ENCODE peak calls at places on chromosome 10, in four cellular contexts. K is GM12865, I is AG04450, T is foreskin keratinocyte. E is an unnamed sample.
A peak's percentile ranks its signal among the peaks of the same experiment; 100 is the strongest.

GRCh38 chr10:70901276-70901878 is 13.0 kb upstream of the PCBD1 start:
- DNase-seq in K (no peak), I (no peak), T (no peak), E (no peak)

GRCh38 chr10:123926401-123927264 is 35.0 kb upstream of the CPXM2 start:
- DNase-seq in I (no peak), K (peak; percentile 42), T (peak; percentile 29), E (no peak)

GRCh38 chr10:13219685-13220670 is 14.2 kb downstream of the UCMA start:
- DNase-seq in I (no peak), K (peak; percentile 52), T (peak; percentile 1), E (no peak)

GRCh38 chr10:13340068-13340467 is 8.0 kb downstream of the SEPHS1 start:
- DNase-seq in I (no peak), T (no peak), K (no peak), E (no peak)

GRCh38 chr10:70680899-70681730 is 8.8 kb downstream of the ADAMTS14 start:
- DNase-seq in T (no peak), K (no peak), I (no peak), E (no peak)

GRCh38 chr10:77286851-77287250 is 350.8 kb downstream of the KCNMA1 start:
- DNase-seq in T (no peak), K (no peak), I (no peak), E (no peak)

GRCh38 chr10:11631291-11631690 is 19.8 kb upstream of the USP6NL start:
- DNase-seq in K (no peak), I (no peak), T (no peak), E (no peak)

GRCh38 chr10:119516381-119517234 is 25.9 kb downstream of the RGS10 start:
- DNase-seq in T (peak; percentile 60), K (peak; percentile 92), I (no peak), E (peak; percentile 66)

GRCh38 chr10:110502072-110502845 is 4.6 kb downstream of the DUSP5 start:
- DNase-seq in I (no peak), T (no peak), K (peak; percentile 51), E (no peak)

GRCh38 chr10:78830062-78830974 is 238.4 kb upstream of the ZMIZ1 start:
- DNase-seq in T (no peak), I (peak; percentile 11), K (no peak), E (no peak)

GRCh38 chr10:78165617-78166016 is 132.0 kb downstream of the RPS24 start:
- DNase-seq in I (no peak), K (no peak), T (no peak), E (no peak)

GRCh38 chr10:119611433-119611832 is 14.7 kb upstream of the TIAL1 start:
- DNase-seq in I (no peak), K (no peak), T (no peak), E (no peak)

GRCh38 chr10:110225756-110226554 is 18.6 kb downstream of the MXI1 start:
- DNase-seq in K (peak; percentile 94), I (peak; percentile 88), T (peak; percentile 78), E (peak; percentile 83)

GRCh38 chr10:104614245-104614831 is 26.8 kb upstream of the SORCS3 start:
- DNase-seq in T (no peak), K (peak; percentile 43), I (no peak), E (no peak)

GRCh38 chr10:45404087-45404769 is 30.2 kb downstream of the ALOX5 start:
- DNase-seq in T (no peak), I (no peak), K (no peak), E (peak; percentile 85)

GRCh38 chr10:48448796-48449195 is 142.3 kb downstream of the MAPK8 start:
- DNase-seq in I (no peak), K (no peak), T (no peak), E (no peak)

GRCh38 chr10:57696641-57697040 is 571.1 kb downstream of the IPMK start:
- DNase-seq in I (no peak), T (peak; percentile 82), K (no peak), E (no peak)

GRCh38 chr10:3737811-3738311 is 47.1 kb downstream of the KLF6 start:
- DNase-seq in T (no peak), I (no peak), K (no peak), E (no peak)

GRCh38 chr10:33859319-33860022 is 525.0 kb upstream of the NRP1 start:
- DNase-seq in I (no peak), K (no peak), T (no peak), E (no peak)

GRCh38 chr10:13839430-13839986 is 252.7 kb downstream of the PRPF18 start:
- DNase-seq in I (peak; percentile 74), K (no peak), T (peak; percentile 22), E (no peak)

GRCh38 chr10:35172574-35172973 is 45.9 kb downstream of the CREM start:
- DNase-seq in K (no peak), T (no peak), I (no peak), E (no peak)

GRCh38 chr10:34814228-34815173 is 595 bp downstream of the PARD3 start:
- DNase-seq in K (no peak), T (no peak), I (no peak), E (no peak)

GRCh38 chr10:75247797-75248196 is 12.0 kb upstream of the COMTD1 start:
- DNase-seq in K (no peak), I (no peak), T (no peak), E (no peak)

GRCh38 chr10:96991313-96991841 is 159.3 kb downstream of the LCOR start:
- DNase-seq in T (peak; percentile 56), K (peak; percentile 86), I (peak; percentile 64), E (no peak)

GRCh38 chr10:58512470-58513188 is at the start of gene BICC1:
- DNase-seq in T (no peak), K (no peak), I (no peak), E (no peak)

GRCh38 chr10:8034666-8035640 is 19.5 kb upstream of the GATA3 start:
- DNase-seq in K (no peak), I (no peak), T (no peak), E (no peak)

GRCh38 chr10:4407783-4408182 is 418.2 kb upstream of the AKR1E2 start:
- DNase-seq in K (no peak), T (peak; percentile 71), I (no peak), E (no peak)

GRCh38 chr10:103507235-103508191 is 14.0 kb downstream of the NEURL1 start:
- DNase-seq in T (no peak), K (no peak), I (no peak), E (no peak)

GRCh38 chr10:3781458-3782098 is 3.4 kb downstream of the KLF6 start:
- DNase-seq in K (peak; percentile 70), T (no peak), I (no peak), E (peak; percentile 53)

GRCh38 chr10:117165557-117166419 is 27.7 kb upstream of the VAX1 start:
- DNase-seq in K (no peak), T (no peak), I (no peak), E (no peak)

GRCh38 chr10:3020311-3020710 is 47.0 kb upstream of the PFKP start:
- DNase-seq in K (no peak), I (no peak), T (no peak), E (no peak)

GRCh38 chr10:28089467-28089866 is 90.6 kb upstream of the ODAD2 start:
- DNase-seq in I (peak; percentile 42), K (no peak), T (peak; percentile 68), E (no peak)

GRCh38 chr10:123496996-123497660 is 169.0 kb upstream of the GPR26 start:
- DNase-seq in K (no peak), I (no peak), T (no peak), E (no peak)

GRCh38 chr10:117980755-117981525 is 65.8 kb downstream of the RAB11FIP2 start:
- DNase-seq in T (no peak), K (no peak), I (no peak), E (no peak)

GRCh38 chr10:77165445-77166316 is 471.9 kb downstream of the KCNMA1 start:
- DNase-seq in K (peak; percentile 48), T (no peak), I (no peak), E (no peak)

GRCh38 chr10:34655286-34656170 is 159.6 kb downstream of the PARD3 start:
- DNase-seq in T (no peak), I (peak; percentile 39), K (peak; percentile 66), E (no peak)

GRCh38 chr10:90587561-90587960 is 270.3 kb downstream of the HTR7 start:
- DNase-seq in I (no peak), T (no peak), K (no peak), E (no peak)

GRCh38 chr10:90591629-90592028 is 266.2 kb downstream of the HTR7 start:
- DNase-seq in I (no peak), T (no peak), K (no peak), E (no peak)

GRCh38 chr10:90589825-90590224 is 268.0 kb downstream of the HTR7 start:
- DNase-seq in K (no peak), I (no peak), T (no peak), E (no peak)

GRCh38 chr10:90587081-90587491 is 270.8 kb downstream of the HTR7 start:
- DNase-seq in I (peak; percentile 11), T (peak; percentile 71), K (no peak), E (no peak)

GRCh38 chr10:90588222-90588621 is 269.6 kb downstream of the HTR7 start:
- DNase-seq in K (no peak), I (no peak), T (no peak), E (no peak)
- TF ChIP-seq CTCF in K (no peak), I (no peak), T (no peak), E (no peak)

GRCh38 chr10:32149257-32149955 is 93.2 kb upstream of the KIF5B start:
- DNase-seq in T (peak; percentile 91), K (peak; percentile 86), I (peak; percentile 45), E (no peak)
- TF ChIP-seq CTCF in T (peak; percentile 44), K (no peak), I (no peak), E (no peak)

GRCh38 chr10:86108696-86109095 is 257.9 kb downstream of the GRID1 start:
- DNase-seq in I (no peak), T (no peak), K (no peak), E (no peak)

GRCh38 chr10:86111902-86112301 is 254.7 kb downstream of the GRID1 start:
- DNase-seq in T (no peak), K (no peak), I (no peak), E (no peak)

GRCh38 chr10:86109421-86109820 is 257.2 kb downstream of the GRID1 start:
- DNase-seq in K (no peak), I (no peak), T (no peak), E (no peak)

GRCh38 chr10:86113044-86113443 is 253.6 kb downstream of the GRID1 start:
- DNase-seq in K (no peak), I (no peak), T (no peak), E (no peak)

GRCh38 chr10:86110156-86110786 is 256.3 kb downstream of the GRID1 start:
- DNase-seq in T (no peak), K (peak; percentile 7), I (no peak), E (no peak)
- TF ChIP-seq CTCF in T (no peak), K (peak; percentile 55), I (no peak), E (peak; percentile 28)

GRCh38 chr10:80924063-80924952 is 386.6 kb downstream of the SH2D4B start:
- DNase-seq in K (peak; percentile 58), T (no peak), I (no peak), E (no peak)
- TF ChIP-seq CTCF in K (peak; percentile 65), T (peak; percentile 71), I (peak; percentile 24), E (peak; percentile 73)

GRCh38 chr10:120945801-120946302 is 94.7 kb downstream of the WDR11 start:
- DNase-seq in I (no peak), T (peak; percentile 59), K (no peak), E (no peak)
- TF ChIP-seq CTCF in I (no peak), T (no peak), K (no peak), E (no peak)

DNA sequence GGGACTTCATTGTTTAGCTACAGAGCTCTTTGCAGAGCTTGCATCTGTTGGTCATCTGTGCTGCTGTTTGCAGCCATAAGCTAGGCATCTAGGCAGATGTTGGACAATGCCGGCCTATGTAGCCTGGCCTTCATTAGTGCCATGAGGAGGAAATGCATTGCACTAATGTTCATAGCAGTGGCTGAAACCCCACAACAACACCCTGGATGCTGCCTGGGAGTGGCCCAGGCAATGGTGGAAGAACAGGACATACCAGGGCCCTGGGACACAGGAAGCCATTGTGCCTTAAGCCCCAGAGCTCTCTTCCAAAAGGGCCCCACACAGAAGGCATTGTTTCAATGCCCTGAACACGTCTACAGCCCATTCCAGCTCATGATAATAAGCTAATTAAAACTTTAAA is 131.5 kb upstream of the LYZL1 start:
- DNase-seq in T (no peak), K (no peak), I (no peak), E (no peak)
- TF ChIP-seq CTCF in T (no peak), K (no peak), I (no peak), E (no peak)

E was measured in CD14-positive monocyte.